ENCODE peak calls at places on chromosomes 16 and 17, in nine cellular contexts. R, O, H, Y, X, E, N, Q and K are unnamed samples.
A peak's percentile ranks its signal among the peaks of the same experiment; 100 is the strongest.

GRCh38 chr17:69654981-69655581 is 240.6 kb downstream of the MAP2K6 start:
- DNase-seq in Y (no peak), E (no peak), O (peak; percentile 55), R (no peak), N (no peak), Q (no peak), H (no peak), X (no peak), K (peak; percentile 30)

GRCh38 chr17:60141111-60142018 is 8.4 kb upstream of the CA4 start:
- DNase-seq in Y (no peak), X (peak; percentile 45), O (no peak), E (no peak), H (no peak), R (peak; percentile 43), Q (no peak), N (no peak), K (no peak)

GRCh38 chr16:10210979-10211378 is 28.8 kb upstream of the GRIN2A start:
- DNase-seq in O (no peak), R (no peak), Y (no peak), E (no peak), H (no peak), N (no peak), X (no peak), Q (no peak), K (no peak)

GRCh38 chr16:63933841-63934240 is 1188.0 kb downstream of the CDH11 start:
- DNase-seq in X (no peak), Y (no peak), H (no peak), Q (no peak), R (no peak), N (no peak), E (no peak), O (no peak), K (no peak)

GRCh38 chr16:11168386-11169065 is 87.5 kb downstream of the SOCS1 start:
- DNase-seq in Y (no peak), E (no peak), H (no peak), N (no peak), O (no peak), R (no peak), Q (no peak), X (no peak), K (no peak)

GRCh38 chr16:68642436-68643064 is 2.6 kb upstream of the CDH3 start:
- DNase-seq in H (no peak), E (peak; percentile 39), X (no peak), Q (no peak), O (no peak), R (peak; percentile 77), N (no peak), Y (no peak), K (no peak)

GRCh38 chr17:61570118-61570517 is 20.9 kb downstream of the NACA2 start:
- DNase-seq in Q (no peak), X (no peak), H (no peak), Y (no peak), N (no peak), E (no peak), O (no peak), R (no peak), K (peak; percentile 20)

GRCh38 chr16:73319747-73320146 is 271.8 kb upstream of the ZFHX3 start:
- DNase-seq in Q (no peak), N (no peak), E (no peak), O (no peak), Y (no peak), R (peak; percentile 19), X (no peak), H (no peak), K (no peak)

GRCh38 chr17:6487243-6488007 is 43.2 kb downstream of the PIMREG start:
- DNase-seq in N (no peak), X (peak; percentile 34), H (no peak), Q (no peak), E (no peak), Y (no peak), O (no peak), R (no peak), K (no peak)

GRCh38 chr17:18291718-18292540 is 22.9 kb downstream of the TOP3A start:
- DNase-seq in Q (no peak), O (no peak), N (no peak), X (no peak), Y (no peak), R (no peak), E (no peak), H (no peak), K (no peak)

GRCh38 chr17:3794890-3795757 is 5.9 kb downstream of the ITGAE start:
- DNase-seq in X (no peak), E (no peak), Y (no peak), Q (no peak), R (peak; percentile 48), N (peak; percentile 60), H (no peak), O (no peak), K (no peak)

GRCh38 chr16:81493755-81494433 is 49.3 kb downstream of the CMIP start:
- DNase-seq in N (peak; percentile 83), H (no peak), X (peak; percentile 59), E (no peak), Q (peak; percentile 93), Y (no peak), R (peak; percentile 77), O (peak; percentile 44), K (peak; percentile 89)

GRCh38 chr17:50047083-50047482 is 8.8 kb upstream of the ITGA3 start:
- DNase-seq in X (no peak), R (no peak), N (no peak), H (no peak), Q (no peak), E (no peak), Y (no peak), O (no peak), K (no peak)

GRCh38 chr17:2954898-2955445 is 108.4 kb downstream of the OR1D5 start:
- DNase-seq in H (no peak), X (no peak), O (peak; percentile 73), N (peak; percentile 90), Q (peak; percentile 67), Y (no peak), R (no peak), E (no peak), K (peak; percentile 98)

GRCh38 chr17:18187226-18187625 is 3.6 kb downstream of the ALKBH5 start:
- DNase-seq in N (no peak), Q (no peak), E (no peak), H (no peak), R (no peak), X (no peak), Y (no peak), O (no peak), K (no peak)

GRCh38 chr16:58814348-58814801 is 80.3 kb upstream of the GOT2 start:
- DNase-seq in E (no peak), R (peak; percentile 77), Q (peak; percentile 54), H (no peak), O (peak; percentile 8), N (peak; percentile 47), X (no peak), Y (peak; percentile 4), K (peak; percentile 30)

GRCh38 chr17:32835291-32835761 is 41.6 kb downstream of the MYO1D start:
- DNase-seq in E (no peak), H (no peak), R (no peak), Q (no peak), X (no peak), O (no peak), Y (no peak), N (no peak), K (peak; percentile 37)

GRCh38 chr17:4163951-4164350 is 21.0 kb downstream of the CYB5D2 start:
- DNase-seq in X (peak; percentile 70), Y (no peak), Q (no peak), E (no peak), H (no peak), N (no peak), O (peak; percentile 38), R (no peak), K (no peak)

GRCh38 chr16:53913082-53913870 is 209.3 kb downstream of the FTO start:
- DNase-seq in Y (no peak), Q (no peak), R (no peak), X (no peak), N (no peak), H (no peak), E (no peak), O (peak; percentile 85), K (no peak)

GRCh38 chr17:60502145-60502544 is 23.9 kb downstream of the APPBP2 start:
- DNase-seq in E (no peak), X (no peak), O (no peak), R (no peak), H (no peak), Y (no peak), Q (no peak), N (no peak), K (no peak)

GRCh38 chr16:31700200-31700529 is 172.5 kb downstream of the AHSP start:
- DNase-seq in X (no peak), Y (no peak), E (no peak), O (peak; percentile 17), Q (no peak), H (no peak), R (peak; percentile 93), N (peak; percentile 87), K (no peak)

GRCh38 chr16:5422643-5423496 is 325.3 kb upstream of the EEF2KMT start:
- DNase-seq in O (no peak), Y (no peak), X (no peak), H (no peak), E (no peak), N (no peak), Q (no peak), R (no peak), K (no peak)

GRCh38 chr17:31918701-31919128 is 17.2 kb upstream of the UTP6 start:
- DNase-seq in X (no peak), O (no peak), H (no peak), R (no peak), Q (no peak), N (peak; percentile 40), Y (no peak), E (no peak), K (no peak)

GRCh38 chr16:55467898-55468297 is 11.1 kb upstream of the MMP2 start:
- DNase-seq in E (no peak), O (no peak), R (no peak), Q (no peak), N (no peak), X (no peak), H (no peak), Y (no peak), K (no peak)